ENCODE peak calls at places on chromosomes 4 and X, in ten cellular contexts. X is lower leg skin, L is H54, A is uterus, E is IMR-90, O is endothelial cell of umbilical vein, V is ovary, Y is stomach, Q is NB4, G is adrenal gland. P is an unnamed sample.

GRCh38 chr4:174210354-174210753 is 73.1 kb downstream of the FBXO8 start:
- DNase-seq in Y (no peak), E (no peak), O (no peak), Q (peak; percentile 13), L (no peak), A (no peak), G (no peak), V (no peak), X (no peak), P (no peak)

GRCh38 chr4:138188406-138189084 is 53.6 kb downstream of the SLC7A11 start:
- DNase-seq in V (no peak), G (no peak), A (no peak), X (no peak), L (no peak), E (peak; percentile 39), O (no peak), Q (no peak), Y (no peak), P (no peak)

GRCh38 chrX:153649178-153649914 is 2.3 kb downstream of the DUSP9 start:
- DNase-seq in Y (no peak), A (peak; percentile 9), V (peak; percentile 11), G (peak; percentile 54), E (no peak), X (no peak), Q (peak; percentile 62), L (peak; percentile 71), O (no peak), P (peak; percentile 59)

GRCh38 chrX:78429172-78429571 is 101.8 kb upstream of the CYSLTR1 start:
- DNase-seq in Q (no peak), E (no peak), O (no peak), V (no peak), X (no peak), L (no peak), G (no peak), A (no peak), Y (no peak), P (no peak)

GRCh38 chr4:146790515-146790914 is 151.8 kb downstream of the POU4F2 start:
- DNase-seq in O (no peak), A (no peak), L (no peak), X (no peak), Y (no peak), E (no peak), Q (no peak), V (no peak), G (no peak), P (no peak)

GRCh38 chr4:87092389-87093141 is 127.9 kb downstream of the KLHL8 start:
- DNase-seq in L (peak; percentile 52), Y (peak; percentile 72), O (peak; percentile 63), G (peak; percentile 85), Q (peak; percentile 76), E (peak; percentile 91), A (peak; percentile 75), X (peak; percentile 86), V (peak; percentile 58), P (peak; percentile 91)

GRCh38 chrX:149569770-149570169 is 17.5 kb downstream of the MAGEA9B start:
- DNase-seq in A (no peak), Y (no peak), E (no peak), Q (no peak), X (no peak), V (no peak), O (no peak), L (no peak), G (no peak), P (no peak)

GRCh38 chr4:126969781-126970180 is 663.0 kb upstream of the INTU start:
- DNase-seq in Q (no peak), G (no peak), O (no peak), Y (no peak), E (no peak), L (no peak), A (no peak), V (no peak), X (no peak), P (no peak)

GRCh38 chrX:33725556-33726232 is 406.4 kb downstream of the FAM47A start:
- DNase-seq in L (no peak), Q (peak; percentile 15), G (peak; percentile 16), E (no peak), A (peak; percentile 35), O (peak; percentile 16), V (peak; percentile 25), X (no peak), Y (no peak), P (no peak)

GRCh38 chr4:174036563-174036962 is 246.9 kb downstream of the FBXO8 start:
- DNase-seq in Y (no peak), V (no peak), G (no peak), O (no peak), X (no peak), L (no peak), E (no peak), A (no peak), Q (no peak), P (peak; percentile 55)

GRCh38 chr4:15655223-15656037 is at the start of gene FBXL5:
- DNase-seq in X (peak; percentile 94), E (peak; percentile 84), O (peak; percentile 86), L (peak; percentile 30), A (peak; percentile 67), V (peak; percentile 80), Y (peak; percentile 84), Q (peak; percentile 95), G (peak; percentile 76), P (peak; percentile 95)
- TF ChIP-seq POLR2A in X (peak; percentile 51), E (no peak), O (peak; percentile 92), L (peak; percentile 93), A (peak; percentile 85), V (peak; percentile 80), Y (no peak), Q (peak; percentile 85), G (peak; percentile 92), P (peak; percentile 86)

GRCh38 chr4:184706453-184706852 is 27.4 kb downstream of the CENPU start:
- DNase-seq in E (no peak), Q (no peak), Y (no peak), A (no peak), O (no peak), V (no peak), X (no peak), L (no peak), G (no peak), P (no peak)
- TF ChIP-seq POLR2A in E (no peak), Q (no peak), Y (no peak), A (no peak), O (no peak), V (no peak), X (no peak), L (no peak), G (no peak), P (no peak)

DNA sequence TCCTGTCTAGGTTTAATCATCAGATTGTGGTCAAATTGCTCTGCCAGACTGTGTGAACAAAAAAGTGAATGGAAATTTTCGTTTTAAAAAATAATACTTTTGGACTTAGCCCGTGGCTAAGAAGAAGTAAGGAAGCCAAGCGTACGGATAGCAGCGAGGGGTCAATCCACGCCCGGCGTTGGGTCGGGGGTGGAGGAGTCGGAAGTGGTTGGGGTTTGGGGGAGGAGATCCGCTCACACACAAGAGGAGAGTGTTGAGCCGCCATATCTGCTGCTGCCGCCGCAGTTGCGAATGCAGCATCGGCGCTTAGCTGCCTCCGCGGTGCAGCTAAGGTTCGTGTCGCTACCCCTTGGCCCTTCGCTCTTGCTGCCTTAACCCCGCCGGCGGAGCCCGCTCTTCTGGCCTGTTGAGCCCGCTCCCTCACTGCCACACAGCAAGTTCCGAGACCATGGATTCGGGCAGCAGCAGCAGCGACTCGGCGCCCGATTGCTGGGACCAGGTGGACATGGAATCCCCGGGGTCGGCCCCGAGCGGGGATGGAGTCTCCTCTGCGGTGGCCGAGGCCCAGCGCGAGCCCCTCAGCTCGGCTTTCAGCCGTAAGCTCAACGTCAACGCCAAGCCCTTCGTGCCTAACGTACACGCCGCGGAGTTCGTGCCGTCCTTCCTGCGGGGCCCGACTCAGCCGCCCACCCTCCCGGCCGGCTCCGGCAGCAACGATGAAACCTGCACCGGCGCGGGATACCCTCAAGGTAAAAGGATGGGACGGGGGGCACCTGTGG is at the start of gene GSPT2:
- DNase-seq in O (peak; percentile 59), G (peak; percentile 67), V (peak; percentile 66), Q (peak; percentile 73), A (peak; percentile 63), X (peak; percentile 89), E (peak; percentile 76), Y (peak; percentile 55), L (peak; percentile 15), P (peak; percentile 77)
- TF ChIP-seq POLR2A in O (peak; percentile 58), G (peak; percentile 53), V (no peak), Q (no peak), A (no peak), X (no peak), E (peak; percentile 30), Y (no peak), L (peak; percentile 90), P (peak; percentile 54)

DNA sequence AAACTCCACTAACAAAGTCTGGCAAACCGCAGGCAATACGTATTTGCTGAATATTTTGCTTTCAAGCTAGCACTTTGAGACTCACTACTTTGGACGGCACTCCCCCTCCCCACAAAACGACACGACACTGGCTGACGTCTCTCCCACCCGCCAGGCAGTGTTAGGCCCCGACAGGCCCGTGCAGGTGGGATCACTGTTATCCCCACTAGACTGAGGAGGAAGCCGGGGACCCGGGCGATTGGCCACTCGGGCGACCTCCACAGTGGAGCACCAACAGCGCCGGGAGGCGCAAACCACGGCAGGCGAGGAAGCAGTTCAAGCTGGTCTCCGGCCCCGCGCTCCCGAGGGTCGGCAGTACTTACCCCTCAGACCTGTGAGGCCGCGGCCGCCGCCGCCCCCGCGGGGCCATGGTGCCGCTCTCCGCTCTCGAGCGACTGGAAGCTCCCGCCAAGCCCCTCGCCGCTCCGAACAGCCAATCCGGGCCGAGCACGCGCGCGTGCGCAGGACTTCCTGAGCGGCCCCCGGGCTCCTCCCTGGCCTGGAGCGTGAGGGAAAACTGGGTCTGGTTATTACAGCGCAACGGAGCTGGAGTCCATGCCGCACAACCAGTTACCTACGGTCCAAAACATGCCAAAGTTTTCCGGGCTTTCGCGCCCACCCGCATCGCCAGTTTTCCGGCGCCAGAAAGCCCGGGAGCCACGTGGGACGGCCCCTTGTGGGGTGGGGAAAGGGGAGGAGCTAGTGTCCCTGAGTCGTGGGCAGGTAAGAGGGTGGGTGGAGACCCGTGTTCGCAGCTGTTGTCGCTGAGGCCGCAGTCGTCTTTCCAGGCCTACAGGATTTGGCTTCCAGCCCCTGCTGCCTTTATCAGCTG is at the start of gene CENPU:
- DNase-seq in X (peak; percentile 99), V (peak; percentile 96), A (peak; percentile 96), Y (peak; percentile 96), E (peak; percentile 98), L (peak; percentile 86), G (peak; percentile 96), O (peak; percentile 99), Q (peak; percentile 99), P (peak; percentile 99)
- TF ChIP-seq POLR2A in X (no peak), V (peak; percentile 91), A (peak; percentile 26), Y (no peak), E (no peak), L (peak; percentile 68), G (peak; percentile 44), O (peak; percentile 68), Q (peak; percentile 87), P (peak; percentile 94)

DNA sequence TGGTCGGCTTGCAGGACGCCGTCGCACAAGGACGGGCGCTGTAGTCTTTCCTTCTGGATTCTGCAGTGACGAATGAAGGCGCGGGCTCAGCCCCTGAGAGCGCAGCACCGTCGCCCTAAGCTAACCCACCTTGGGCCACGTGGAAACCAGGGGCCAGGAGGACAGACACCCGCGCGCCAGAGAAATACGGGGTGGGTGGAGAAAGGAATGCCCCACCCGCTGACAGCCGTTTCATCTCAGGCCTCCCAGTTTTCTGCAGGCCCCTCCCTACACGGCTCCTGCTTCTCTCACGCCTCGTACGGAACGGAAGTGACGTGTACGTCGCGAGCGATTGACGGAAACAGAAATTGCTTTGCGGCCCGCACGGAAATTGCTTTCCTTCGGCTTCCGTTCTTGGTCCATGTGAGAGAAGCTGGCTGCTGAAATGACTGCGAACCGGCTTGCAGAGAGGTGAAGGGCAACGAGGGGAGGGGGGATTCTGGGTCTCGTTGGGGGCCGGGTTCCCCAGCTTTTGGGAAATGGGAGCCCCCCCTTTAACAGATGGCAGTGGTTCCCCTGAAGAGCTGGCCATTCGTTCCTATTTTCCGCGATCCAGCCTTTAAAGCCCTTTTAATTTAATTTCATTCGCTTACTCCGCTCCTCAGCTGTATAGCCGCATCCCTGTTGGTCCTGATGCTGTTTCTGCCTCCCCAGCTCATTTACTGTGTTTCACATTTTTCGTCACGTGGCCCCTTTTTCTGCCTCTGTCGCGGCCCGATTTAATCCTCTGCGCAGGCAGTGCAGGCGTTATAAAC is at the start of gene UTP14A:
- DNase-seq in E (peak; percentile 90), G (peak; percentile 89), L (peak; percentile 60), Y (peak; percentile 88), X (peak; percentile 97), Q (peak; percentile 95), O (peak; percentile 88), A (peak; percentile 87), V (peak; percentile 89), P (peak; percentile 92)
- TF ChIP-seq POLR2A in E (peak; percentile 60), G (peak; percentile 54), L (peak; percentile 32), Y (no peak), X (no peak), Q (peak; percentile 67), O (peak; percentile 61), A (peak; percentile 11), V (peak; percentile 27), P (peak; percentile 71)

P was measured in erythroblast.